ENCODE peak calls at places on chromosomes 5 and 9, in six cellular contexts. One of them, this sample, is unnamed.

GRCh38 chr9:127204771-127205470 is 59.7 kb upstream of the GARNL3 start:
- DNase-seq in left ventricle myocardium inferior: peak; percentile 20
- DNase-seq in PC-9: peak; percentile 51
- DNase-seq in AG04450: no peak
- DNase-seq in substantia nigra: no peak
- DNase-seq in lung: no peak
- DNase-seq in this sample: no peak

GRCh38 chr9:90698874-90699440 is 56.3 kb upstream of the DIRAS2 start:
- DNase-seq in left ventricle myocardium inferior: no peak
- DNase-seq in lung: no peak
- DNase-seq in PC-9: no peak
- DNase-seq in AG04450: no peak
- DNase-seq in substantia nigra: no peak
- DNase-seq in this sample: no peak

GRCh38 chr5:73158313-73158712 is 14.7 kb upstream of the TMEM174 start:
- DNase-seq in left ventricle myocardium inferior: no peak
- DNase-seq in lung: no peak
- DNase-seq in AG04450: no peak
- DNase-seq in substantia nigra: no peak
- DNase-seq in PC-9: no peak
- DNase-seq in this sample: no peak

GRCh38 chr9:13470836-13471235 is 191.3 kb upstream of the MPDZ start:
- DNase-seq in substantia nigra: no peak
- DNase-seq in AG04450: no peak
- DNase-seq in PC-9: no peak
- DNase-seq in left ventricle myocardium inferior: no peak
- DNase-seq in lung: no peak
- DNase-seq in this sample: no peak

GRCh38 chr5:160448886-160449285 is 27.2 kb downstream of the PTTG1 start:
- DNase-seq in AG04450: no peak
- DNase-seq in substantia nigra: no peak
- DNase-seq in PC-9: no peak
- DNase-seq in left ventricle myocardium inferior: no peak
- DNase-seq in lung: no peak
- DNase-seq in this sample: no peak

GRCh38 chr5:72032769-72033168 is 74.5 kb upstream of the MAP1B start:
- DNase-seq in PC-9: no peak
- DNase-seq in substantia nigra: no peak
- DNase-seq in AG04450: no peak
- DNase-seq in lung: no peak
- DNase-seq in left ventricle myocardium inferior: no peak
- DNase-seq in this sample: no peak

GRCh38 chr5:124537136-124537919 is 209.1 kb downstream of the ZNF608 start:
- DNase-seq in AG04450: no peak
- DNase-seq in substantia nigra: no peak
- DNase-seq in left ventricle myocardium inferior: no peak
- DNase-seq in PC-9: no peak
- DNase-seq in lung: no peak
- DNase-seq in this sample: no peak

GRCh38 chr5:172426086-172426485 is 28.2 kb downstream of the SH3PXD2B start:
- DNase-seq in PC-9: no peak
- DNase-seq in substantia nigra: no peak
- DNase-seq in left ventricle myocardium inferior: no peak
- DNase-seq in lung: no peak
- DNase-seq in AG04450: no peak
- DNase-seq in this sample: no peak

GRCh38 chr9:136160939-136161610 is 42.4 kb upstream of the TMEM250 start:
- DNase-seq in substantia nigra: no peak
- DNase-seq in lung: no peak
- DNase-seq in left ventricle myocardium inferior: no peak
- DNase-seq in PC-9: no peak
- DNase-seq in AG04450: no peak
- DNase-seq in this sample: no peak

GRCh38 chr5:68285857-68286611 is 70.5 kb downstream of the PIK3R1 start:
- DNase-seq in left ventricle myocardium inferior: no peak
- DNase-seq in AG04450: no peak
- DNase-seq in PC-9: no peak
- DNase-seq in lung: no peak
- DNase-seq in substantia nigra: no peak
- DNase-seq in this sample: no peak

DNA sequence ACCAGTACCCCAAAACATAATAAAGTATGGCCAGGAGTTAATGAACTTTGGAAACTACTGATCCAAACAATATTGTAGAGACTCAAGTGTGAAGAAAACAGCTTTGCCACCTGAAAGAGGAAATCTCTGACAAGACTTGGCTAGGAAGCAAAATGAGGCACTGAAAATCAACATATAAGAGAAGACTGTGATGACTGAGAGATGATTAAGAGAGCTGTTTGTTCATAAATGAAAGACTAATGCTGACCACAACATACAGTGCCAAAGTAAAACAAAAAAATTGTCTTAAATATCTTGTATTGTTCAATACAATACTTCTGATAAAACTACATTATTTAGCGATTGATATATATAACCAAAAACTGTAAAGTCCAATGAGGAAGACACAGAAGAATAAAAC is 7.2 kb downstream of the RC3H2 start:
- DNase-seq in AG04450: no peak
- DNase-seq in lung: no peak
- DNase-seq in PC-9: no peak
- DNase-seq in left ventricle myocardium inferior: no peak
- DNase-seq in substantia nigra: no peak
- DNase-seq in this sample: peak; percentile 20
- H3K27ac ChIP-seq in AG04450: no peak overlapping the region
- H3K27ac ChIP-seq in lung: no peak overlapping the region
- H3K27ac ChIP-seq in PC-9: no peak overlapping the region
- H3K27ac ChIP-seq in left ventricle myocardium inferior: no peak overlapping the region
- H3K27ac ChIP-seq in substantia nigra: no peak overlapping the region
- H3K27ac ChIP-seq in this sample: peak overlapping the region; percentile 72

GRCh38 chr9:110114086-110114887 is 93.7 kb downstream of the C9orf152 start:
- DNase-seq in substantia nigra: no peak
- DNase-seq in lung: no peak
- DNase-seq in left ventricle myocardium inferior: no peak
- DNase-seq in AG04450: no peak
- DNase-seq in PC-9: no peak
- DNase-seq in this sample: no peak

GRCh38 chr9:110115341-110115820 is 92.6 kb downstream of the C9orf152 start:
- DNase-seq in PC-9: no peak
- DNase-seq in AG04450: no peak
- DNase-seq in lung: no peak
- DNase-seq in left ventricle myocardium inferior: peak; percentile 48
- DNase-seq in substantia nigra: no peak
- DNase-seq in this sample: no peak

GRCh38 chr9:110114888-110115259 is 93.1 kb downstream of the C9orf152 start:
- DNase-seq in lung: no peak
- DNase-seq in AG04450: no peak
- DNase-seq in PC-9: no peak
- DNase-seq in substantia nigra: no peak
- DNase-seq in left ventricle myocardium inferior: peak; percentile 21
- DNase-seq in this sample: no peak

GRCh38 chr9:110115868-110116542 is 92.0 kb downstream of the C9orf152 start:
- DNase-seq in PC-9: peak; percentile 33
- DNase-seq in AG04450: no peak
- DNase-seq in left ventricle myocardium inferior: no peak
- DNase-seq in substantia nigra: no peak
- DNase-seq in lung: no peak
- DNase-seq in this sample: no peak

DNA sequence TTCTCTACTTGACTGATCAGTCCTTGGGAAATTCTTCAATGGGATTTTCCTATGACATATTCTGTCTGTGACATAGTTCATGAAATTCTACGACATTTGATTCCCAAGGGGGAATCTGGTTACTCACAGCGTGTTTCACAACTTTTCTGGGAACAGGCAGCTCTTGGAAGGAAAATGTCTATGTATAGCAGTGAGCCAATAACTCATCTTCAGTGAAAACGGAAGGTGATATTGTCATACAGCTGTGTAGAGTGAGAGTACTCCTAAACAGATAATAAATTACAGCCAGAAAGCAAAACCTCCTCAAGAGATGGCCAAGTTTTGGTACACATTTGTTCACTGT is 91.4 kb downstream of the C9orf152 start:
- DNase-seq in lung: no peak
- DNase-seq in left ventricle myocardium inferior: no peak
- DNase-seq in AG04450: peak; percentile 84
- DNase-seq in PC-9: no peak
- DNase-seq in substantia nigra: no peak
- DNase-seq in this sample: no peak
- H3K27ac ChIP-seq in lung: no peak overlapping the region
- H3K27ac ChIP-seq in left ventricle myocardium inferior: peak overlapping the region; percentile 72
- H3K27ac ChIP-seq in AG04450: peak overlapping the region; percentile 96
- H3K27ac ChIP-seq in PC-9: peak overlapping the region; percentile 76
- H3K27ac ChIP-seq in substantia nigra: no peak overlapping the region
- H3K27ac ChIP-seq in this sample: peak overlapping the region; percentile 49

GRCh38 chr5:88826959-88827585 is 55.9 kb downstream of the MEF2C start:
- DNase-seq in left ventricle myocardium inferior: no peak
- DNase-seq in substantia nigra: peak; percentile 20
- DNase-seq in PC-9: no peak
- DNase-seq in lung: no peak
- DNase-seq in AG04450: peak; percentile 55
- DNase-seq in this sample: no peak

GRCh38 chr5:88824141-88824540 is 58.8 kb downstream of the MEF2C start:
- DNase-seq in AG04450: no peak
- DNase-seq in lung: no peak
- DNase-seq in PC-9: no peak
- DNase-seq in substantia nigra: no peak
- DNase-seq in left ventricle myocardium inferior: no peak
- DNase-seq in this sample: no peak

GRCh38 chr5:88827997-88828396 is 55.0 kb downstream of the MEF2C start:
- DNase-seq in substantia nigra: no peak
- DNase-seq in PC-9: no peak
- DNase-seq in left ventricle myocardium inferior: no peak
- DNase-seq in AG04450: no peak
- DNase-seq in lung: no peak
- DNase-seq in this sample: no peak

GRCh38 chr5:88824892-88825781 is 57.8 kb downstream of the MEF2C start:
- DNase-seq in left ventricle myocardium inferior: no peak
- DNase-seq in substantia nigra: no peak
- DNase-seq in PC-9: no peak
- DNase-seq in lung: no peak
- DNase-seq in AG04450: no peak
- DNase-seq in this sample: no peak

GRCh38 chr5:88825782-88826110 is 57.2 kb downstream of the MEF2C start:
- DNase-seq in substantia nigra: no peak
- DNase-seq in PC-9: no peak
- DNase-seq in AG04450: no peak
- DNase-seq in left ventricle myocardium inferior: no peak
- DNase-seq in lung: no peak
- DNase-seq in this sample: no peak
- H3K27ac ChIP-seq in substantia nigra: peak overlapping the region; percentile 46
- H3K27ac ChIP-seq in PC-9: no peak overlapping the region
- H3K27ac ChIP-seq in AG04450: no peak overlapping the region
- H3K27ac ChIP-seq in left ventricle myocardium inferior: peak overlapping the region; percentile 89
- H3K27ac ChIP-seq in lung: peak overlapping the region; percentile 86
- H3K27ac ChIP-seq in this sample: no peak overlapping the region

GRCh38 chr5:35852084-35852734 is 4.5 kb upstream of the IL7R start:
- DNase-seq in substantia nigra: no peak
- DNase-seq in left ventricle myocardium inferior: no peak
- DNase-seq in PC-9: peak; percentile 17
- DNase-seq in lung: no peak
- DNase-seq in AG04450: no peak
- DNase-seq in this sample: no peak
- H3K27ac ChIP-seq in substantia nigra: no peak overlapping the region
- H3K27ac ChIP-seq in left ventricle myocardium inferior: no peak overlapping the region
- H3K27ac ChIP-seq in PC-9: no peak overlapping the region
- H3K27ac ChIP-seq in lung: peak overlapping the region; percentile 17
- H3K27ac ChIP-seq in AG04450: no peak overlapping the region
- H3K27ac ChIP-seq in this sample: no peak overlapping the region

This sample was measured in epithelial cell of prostate.